ENCODE peak calls at places on chromosome 15, in eight cellular contexts. R, W, X, J, M, A, F and K are unnamed samples.

GRCh38 chr15:70974004-70974832 is 81.6 kb downstream of the LRRC49 start:
- DNase-seq in R (no peak), W (no peak), X (no peak), J (no peak), M (peak), A (peak), F (no peak), K (no peak)

GRCh38 chr15:40937762-40938529 is 8.8 kb downstream of the DLL4 start:
- DNase-seq in R (no peak), W (no peak), X (no peak), J (no peak), M (peak), A (no peak), F (no peak), K (no peak)

GRCh38 chr15:89356634-89357298 is 22.1 kb upstream of the POLG start:
- DNase-seq in R (no peak), W (no peak), X (no peak), J (no peak), M (peak), A (no peak), F (no peak), K (no peak)

GRCh38 chr15:89533861-89534544 is 37.6 kb upstream of the RHCG start:
- DNase-seq in R (no peak), W (no peak), X (no peak), J (no peak), M (no peak), A (peak), F (no peak), K (no peak)

GRCh38 chr15:42182976-42183375 is 25.1 kb downstream of the VPS39 start:
- DNase-seq in R (no peak), W (no peak), X (no peak), J (no peak), M (no peak), A (no peak), F (no peak), K (no peak)

GRCh38 chr15:47614341-47614740 is 103.0 kb upstream of the SEMA6D start:
- DNase-seq in R (no peak), W (no peak), X (no peak), J (no peak), M (no peak), A (no peak), F (no peak), K (no peak)

GRCh38 chr15:90362936-90363212 is 10.8 kb downstream of the ZNF774 start:
- DNase-seq in R (no peak), W (no peak), X (no peak), J (no peak), M (no peak), A (peak), F (no peak), K (no peak)

GRCh38 chr15:44489464-44489863 is 47.5 kb upstream of the EIF3J start:
- DNase-seq in R (no peak), W (no peak), X (no peak), J (no peak), M (no peak), A (peak), F (no peak), K (no peak)

GRCh38 chr15:40006003-40006402 is 33.0 kb downstream of the SRP14 start:
- DNase-seq in R (no peak), W (no peak), X (no peak), J (no peak), M (no peak), A (peak), F (no peak), K (no peak)

GRCh38 chr15:20346082-20346805 is 195.4 kb downstream of the GOLGA6L6 start:
- DNase-seq in R (no peak), W (no peak), X (no peak), J (peak), M (no peak), A (no peak), F (no peak), K (no peak)

GRCh38 chr15:91926871-91927270 is 73.4 kb downstream of the SLCO3A1 start:
- DNase-seq in R (no peak), W (no peak), X (no peak), J (no peak), M (no peak), A (peak), F (no peak), K (no peak)

GRCh38 chr15:55589297-55589696 is 1.2 kb upstream of the PYGO1 start:
- DNase-seq in R (no peak), W (no peak), X (no peak), J (no peak), M (no peak), A (peak), F (no peak), K (no peak)

GRCh38 chr15:32685576-32685975 is 32.2 kb upstream of the GREM1 start:
- DNase-seq in R (no peak), W (no peak), X (no peak), J (no peak), M (no peak), A (peak), F (no peak), K (no peak)

GRCh38 chr15:42448281-42448680 is 42.7 kb downstream of the ZNF106 start:
- DNase-seq in R (no peak), W (no peak), X (no peak), J (no peak), M (no peak), A (no peak), F (no peak), K (no peak)

GRCh38 chr15:40047413-40048154 is 8.6 kb upstream of the SRP14 start:
- DNase-seq in R (peak), W (no peak), X (no peak), J (no peak), M (peak), A (peak), F (peak), K (no peak)

GRCh38 chr15:74867562-74868458 is 5.4 kb downstream of the SCAMP2 start:
- DNase-seq in R (no peak), W (no peak), X (no peak), J (no peak), M (no peak), A (no peak), F (no peak), K (no peak)

GRCh38 chr15:80828796-80829195 is 49.6 kb downstream of the CEMIP start:
- DNase-seq in R (no peak), W (no peak), X (no peak), J (no peak), M (no peak), A (no peak), F (no peak), K (no peak)

GRCh38 chr15:100008258-100008657 is 275.0 kb upstream of the LYSMD4 start:
- DNase-seq in R (no peak), W (no peak), X (no peak), J (no peak), M (no peak), A (no peak), F (no peak), K (no peak)

GRCh38 chr15:101813803-101814534 is 2.0 kb downstream of the OR4F15 start:
- DNase-seq in R (no peak), W (no peak), X (no peak), J (no peak), M (no peak), A (peak), F (no peak), K (no peak)

GRCh38 chr15:36407647-36408046 is 171.8 kb upstream of the CDIN1 start:
- DNase-seq in R (no peak), W (no peak), X (no peak), J (no peak), M (no peak), A (peak), F (no peak), K (no peak)

GRCh38 chr15:68700395-68701123 is 120.1 kb downstream of the ANP32A start:
- DNase-seq in R (no peak), W (no peak), X (no peak), J (peak), M (no peak), A (peak), F (no peak), K (no peak)

GRCh38 chr15:31396881-31397560 is 70.4 kb downstream of the KLF13 start:
- DNase-seq in R (peak), W (no peak), X (peak), J (peak), M (peak), A (peak), F (no peak), K (no peak)

GRCh38 chr15:81740402-81740801 is 305.4 kb downstream of the MEX3B start:
- DNase-seq in R (no peak), W (no peak), X (no peak), J (no peak), M (no peak), A (peak), F (no peak), K (no peak)

GRCh38 chr15:100318880-100319279 is 22.9 kb downstream of the ADAMTS17 start:
- DNase-seq in R (no peak), W (no peak), X (no peak), J (no peak), M (no peak), A (no peak), F (no peak), K (no peak)

GRCh38 chr15:51758645-51759044 is 7.2 kb downstream of the TMOD2 start:
- DNase-seq in R (no peak), W (no peak), X (no peak), J (no peak), M (no peak), A (peak), F (no peak), K (no peak)

GRCh38 chr15:64095795-64096485 is at the start of gene SNX1:
- DNase-seq in R (peak), W (peak), X (peak), J (peak), M (peak), A (peak), F (peak), K (peak)

GRCh38 chr15:66901336-66902100 is 163.9 kb upstream of the SMAD3 start:
- DNase-seq in R (no peak), W (no peak), X (no peak), J (no peak), M (no peak), A (peak), F (no peak), K (no peak)

GRCh38 chr15:41562784-41563198 is 3.8 kb downstream of the TYRO3 start:
- DNase-seq in R (no peak), W (no peak), X (peak), J (no peak), M (no peak), A (no peak), F (no peak), K (no peak)

GRCh38 chr15:34709866-34710265 is 44.9 kb downstream of the GJD2 start:
- DNase-seq in R (no peak), W (no peak), X (no peak), J (no peak), M (no peak), A (peak), F (no peak), K (no peak)

GRCh38 chr15:74419432-74419831 is 14.3 kb downstream of the SEMA7A start:
- DNase-seq in R (no peak), W (no peak), X (no peak), J (no peak), M (no peak), A (no peak), F (no peak), K (no peak)

GRCh38 chr15:50463423-50464358 is 39.5 kb downstream of the USP8 start:
- DNase-seq in R (no peak), W (no peak), X (no peak), J (no peak), M (no peak), A (peak), F (no peak), K (no peak)

GRCh38 chr15:85380860-85381535 is 595 bp downstream of the AKAP13 start:
- DNase-seq in R (peak), W (peak), X (peak), J (peak), M (peak), A (no peak), F (peak), K (peak)

GRCh38 chr15:37220949-37221670 is 120.8 kb upstream of the MEIS2 start:
- DNase-seq in R (no peak), W (no peak), X (no peak), J (no peak), M (no peak), A (no peak), F (no peak), K (no peak)

GRCh38 chr15:80923668-80924067 is 66.0 kb downstream of the MESD start:
- DNase-seq in R (no peak), W (no peak), X (no peak), J (no peak), M (no peak), A (peak), F (no peak), K (no peak)

GRCh38 chr15:66077320-66077663 is 176.3 kb downstream of the MEGF11 start:
- DNase-seq in R (no peak), W (no peak), X (no peak), J (no peak), M (no peak), A (no peak), F (no peak), K (no peak)

GRCh38 chr15:63492541-63493077 is 11.8 kb upstream of the USP3 start:
- DNase-seq in R (no peak), W (no peak), X (no peak), J (no peak), M (no peak), A (peak), F (no peak), K (no peak)

GRCh38 chr15:28098766-28099554 is at the start of gene OCA2:
- DNase-seq in R (no peak), W (peak), X (peak), J (peak), M (peak), A (no peak), F (peak), K (peak)

GRCh38 chr15:80556694-80557367 is 138.3 kb upstream of the ABHD17C start:
- DNase-seq in R (peak), W (no peak), X (no peak), J (no peak), M (no peak), A (peak), F (no peak), K (no peak)